ENCODE peak calls at places on chromosomes 6 and 20, in four cellular contexts. C is SK-N-SH; B is heart right ventricle; X is CD8-positive, alpha-beta T cell. L is an unnamed sample.
A peak's percentile ranks its signal among the peaks of the same experiment; 100 is the strongest.

GRCh38 chr6:55180258-55180657 is 5.9 kb downstream of the HCRTR2 start:
- DNase-seq in X (no peak), C (no peak), B (no peak), L (no peak)

GRCh38 chr6:106461084-106461483 is 100.6 kb downstream of the CRYBG1 start:
- DNase-seq in C (no peak), B (no peak), X (no peak), L (no peak)

GRCh38 chr6:160583805-160584204 is 80.3 kb downstream of the LPA start:
- DNase-seq in X (no peak), B (no peak), C (no peak), L (no peak)

GRCh38 chr20:10992776-10993175 is 319.0 kb upstream of the JAG1 start:
- DNase-seq in C (no peak), B (no peak), X (no peak), L (no peak)

GRCh38 chr20:40728996-40729395 is 40.0 kb upstream of the MAFB start:
- DNase-seq in B (no peak), C (no peak), X (no peak), L (no peak)

GRCh38 chr20:62159835-62160234 is 16.3 kb downstream of the SS18L1 start:
- DNase-seq in C (no peak), B (no peak), X (no peak), L (no peak)

GRCh38 chr6:900716-901605 is 208.0 kb upstream of the EXOC2 start:
- DNase-seq in B (no peak), X (no peak), C (no peak), L (no peak)

GRCh38 chr6:13431059-13431656 is 56.2 kb downstream of the GFOD1 start:
- DNase-seq in B (no peak), X (no peak), C (no peak), L (no peak)

GRCh38 chr6:3235486-3235885 is 8.0 kb upstream of the TUBB2B start:
- DNase-seq in B (no peak), C (no peak), X (no peak), L (no peak)

GRCh38 chr20:61953789-61954125 is 111.9 kb downstream of the TAF4 start:
- DNase-seq in X (no peak), B (no peak), C (no peak), L (no peak)

GRCh38 chr6:31094389-31094881 is 17.9 kb downstream of the C6orf15 start:
- DNase-seq in B (no peak), X (peak; percentile 53), C (no peak), L (no peak)

GRCh38 chr6:112269165-112269564 is 14.8 kb upstream of the LAMA4 start:
- DNase-seq in C (no peak), B (peak; percentile 28), X (no peak), L (no peak)

GRCh38 chr6:56604186-56604585 is 38.5 kb downstream of the DST start:
- DNase-seq in B (no peak), X (no peak), C (no peak), L (no peak)

GRCh38 chr6:36243562-36244212 is 26.2 kb upstream of the PNPLA1 start:
- DNase-seq in B (no peak), C (no peak), X (no peak), L (no peak)

GRCh38 chr6:36519352-36519751 is 27.9 kb downstream of the STK38 start:
- DNase-seq in C (no peak), B (no peak), X (no peak), L (no peak)

GRCh38 chr20:4022386-4023350 is 7.3 kb upstream of the RNF24 start:
- DNase-seq in C (no peak), B (no peak), X (no peak), L (no peak)

GRCh38 chr6:108914235-108915022 is 66.2 kb downstream of the ARMC2 start:
- DNase-seq in B (no peak), X (peak; percentile 17), C (peak; percentile 37), L (no peak)

GRCh38 chr6:22470454-22471368 is 98.7 kb upstream of the HDGFL1 start:
- DNase-seq in C (peak; percentile 55), X (no peak), B (peak; percentile 72), L (no peak)

GRCh38 chr6:52516943-52517342 is 59.9 kb downstream of the TRAM2 start:
- DNase-seq in B (no peak), C (no peak), X (no peak), L (no peak)

DNA sequence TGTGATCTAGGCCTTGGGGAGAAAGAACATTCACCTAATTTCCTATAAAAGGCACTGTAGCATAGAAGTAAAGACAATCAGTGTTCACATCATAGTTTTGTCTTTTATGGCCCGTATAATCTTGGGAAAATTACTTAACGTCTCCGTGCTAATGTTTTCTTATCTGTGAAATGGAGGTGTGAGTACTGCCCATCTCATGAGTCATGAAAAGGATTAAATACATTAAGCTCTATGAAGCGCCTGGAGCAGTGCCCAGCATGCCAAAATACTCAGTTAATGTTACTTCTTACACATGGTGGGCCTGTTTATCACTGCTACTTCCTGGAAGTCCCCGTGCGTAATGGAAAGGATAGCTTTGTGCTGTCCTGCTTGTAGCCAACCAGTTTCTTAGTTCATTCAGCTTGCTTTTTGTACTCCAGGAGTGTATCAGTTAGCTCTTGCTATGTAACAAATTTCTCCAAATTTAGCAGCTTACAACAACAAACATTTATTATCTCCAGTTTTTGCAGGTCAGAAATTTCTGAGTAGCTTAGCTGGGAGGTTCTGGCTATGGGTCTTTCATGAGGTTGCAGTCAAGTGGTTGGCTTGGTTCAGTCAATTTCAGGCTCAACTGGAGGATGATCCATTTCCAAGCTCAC is 103.6 kb upstream of the BMP2 start:
- DNase-seq in X (no peak), C (no peak), B (no peak), L (no peak)
- H3K27ac ChIP-seq in X (no peak overlapping the region), C (no peak overlapping the region), B (no peak overlapping the region), L (no peak overlapping the region)

GRCh38 chr6:155738602-155739001 is 283.0 kb upstream of the NOX3 start:
- DNase-seq in X (no peak), C (no peak), B (no peak), L (no peak)
- H3K27ac ChIP-seq in X (no peak overlapping the region), C (no peak overlapping the region), B (no peak overlapping the region), L (no peak overlapping the region)

DNA sequence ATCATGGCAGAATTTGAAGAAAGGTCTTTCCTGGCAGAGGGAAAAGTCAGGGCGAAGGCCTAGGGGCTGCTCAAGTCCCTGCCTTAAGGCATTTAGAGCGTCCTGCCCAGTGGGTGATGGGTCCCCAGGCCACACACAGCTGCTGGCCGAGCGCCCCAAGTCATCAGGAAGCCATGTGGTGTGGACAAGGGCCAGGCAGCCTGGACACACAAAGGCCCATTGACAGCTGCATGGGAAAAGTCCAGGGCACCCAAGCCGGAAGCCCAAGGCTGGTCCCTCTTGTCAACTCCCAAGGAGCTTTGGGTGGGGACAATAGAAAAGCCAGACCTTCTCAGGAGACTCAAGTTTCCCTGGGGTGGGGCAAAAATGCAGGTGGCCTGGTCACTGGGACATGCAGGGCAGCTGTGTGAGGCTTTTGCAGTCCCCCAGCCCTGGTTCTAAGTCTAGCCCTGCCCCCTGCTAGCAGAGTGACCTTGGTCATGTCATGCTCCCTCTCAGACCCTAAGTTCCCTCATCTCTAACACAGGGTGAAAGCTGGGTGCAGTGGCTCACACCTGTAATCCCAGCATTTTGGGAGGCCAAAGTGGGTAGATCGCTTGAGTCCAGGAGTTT is 44.3 kb upstream of the PTGIS start:
- DNase-seq in C (no peak), X (no peak), B (peak; percentile 52), L (peak; percentile 96)
- H3K27ac ChIP-seq in C (no peak overlapping the region), X (no peak overlapping the region), B (peak overlapping the region; percentile 19), L (peak overlapping the region; percentile 72)

GRCh38 chr6:169230322-169230665 is 23.4 kb downstream of the THBS2 start:
- DNase-seq in B (no peak), C (no peak), X (no peak), L (no peak)

GRCh38 chr6:169227116-169227515 is 26.5 kb downstream of the THBS2 start:
- DNase-seq in C (no peak), X (no peak), B (no peak), L (no peak)

GRCh38 chr6:169230923-169231789 is 22.5 kb downstream of the THBS2 start:
- DNase-seq in C (no peak), X (no peak), B (no peak), L (no peak)

GRCh38 chr6:169231790-169232506 is 21.7 kb downstream of the THBS2 start:
- DNase-seq in B (no peak), X (no peak), C (no peak), L (no peak)

GRCh38 chr6:169229611-169230321 is 23.9 kb downstream of the THBS2 start:
- DNase-seq in B (no peak), X (no peak), C (no peak), L (no peak)
- H3K27ac ChIP-seq in B (no peak overlapping the region), X (no peak overlapping the region), C (no peak overlapping the region), L (peak overlapping the region; percentile 59)

GRCh38 chr20:32479012-32479411 is 106.1 kb downstream of the NOL4L start:
- DNase-seq in C (no peak), X (no peak), B (no peak), L (no peak)
- H3K27ac ChIP-seq in C (no peak overlapping the region), X (no peak overlapping the region), B (no peak overlapping the region), L (peak overlapping the region; percentile 89)

DNA sequence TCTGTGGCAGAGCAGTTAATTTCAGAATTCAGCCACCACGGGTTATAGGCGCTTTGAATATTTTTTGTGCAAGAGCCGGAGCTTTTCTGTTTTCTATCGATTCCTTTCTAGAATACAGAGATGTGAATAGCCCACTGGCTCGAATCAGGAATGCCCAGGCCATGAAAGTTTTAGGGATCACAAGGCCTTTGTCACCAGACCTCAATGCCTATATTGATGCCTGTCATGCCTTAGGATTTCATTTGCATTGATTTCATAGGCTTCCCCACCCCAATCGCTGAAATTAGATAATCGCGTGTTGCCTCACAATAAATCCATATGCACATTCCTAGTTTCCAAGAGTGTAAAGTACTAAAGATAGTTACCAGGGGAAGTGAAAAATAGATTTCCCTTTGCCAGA is 150.7 kb downstream of the SASH1 start:
- DNase-seq in X (no peak), C (no peak), B (no peak), L (no peak)
- H3K27ac ChIP-seq in X (no peak overlapping the region), C (peak overlapping the region; percentile 27), B (no peak overlapping the region), L (peak overlapping the region; percentile 71)

DNA sequence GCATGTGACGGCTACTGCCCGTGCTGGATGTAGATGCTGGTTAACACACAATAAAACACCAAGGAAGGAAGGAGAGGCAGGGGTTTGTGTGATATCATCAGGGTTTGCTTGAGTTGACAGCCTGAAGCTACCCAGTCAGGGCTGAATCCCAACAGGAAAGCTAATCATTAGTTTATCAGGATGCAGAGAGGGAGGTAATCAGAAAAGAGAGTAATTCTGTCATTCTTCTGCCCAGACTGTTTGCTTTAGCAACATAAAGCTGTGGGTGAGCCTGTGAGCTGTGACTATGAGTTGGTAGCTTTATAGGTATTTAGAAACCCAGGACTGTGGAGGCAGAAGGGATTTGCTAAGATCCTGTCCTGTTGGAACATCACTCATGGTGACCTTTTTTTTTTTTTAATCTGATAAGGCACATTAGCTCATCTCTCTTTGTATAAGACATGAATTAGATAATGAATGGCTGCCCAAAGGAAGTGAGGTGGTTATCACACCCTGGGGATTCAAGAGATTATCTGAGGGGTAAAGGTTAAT is 79.3 kb downstream of the CAP2 start:
- DNase-seq in X (no peak), C (peak; percentile 52), B (no peak), L (no peak)
- H3K27ac ChIP-seq in X (no peak overlapping the region), C (no peak overlapping the region), B (peak overlapping the region; percentile 77), L (no peak overlapping the region)